ENCODE peak calls at places on chromosome 22, in nine cellular contexts. One of them, this sample, is unnamed.

GRCh38 chr22:30167327-30167726 is 79.2 kb downstream of the LIF start:
- DNase-seq in stimulated activated CD8-positive, alpha-beta memory T cell treated with anti-CD3 and anti-CD28 coated beads, Interleukin-2, amount 100 ng/mL, for 1 hour: no peak
- DNase-seq in NCI-H1417: no peak
- DNase-seq in effector memory CD8-positive, alpha-beta T cell: no peak
- DNase-seq in C1 segment of cervical spinal cord: no peak
- DNase-seq in NCI-H2227 treated with DMSO at 0.1 percent for 48 hours: no peak
- DNase-seq in germinal center: no peak
- DNase-seq in activated CD4-positive, alpha-beta memory T cell treated with anti-CD3 and anti-CD28 coated beads, Interleukin-2, amount 10 ng/mL, durations not matched to agents 7 days and 5 days: no peak
- DNase-seq in fibroblast of lung: no peak
- DNase-seq in this sample: no peak

GRCh38 chr22:31106651-31107205 is 640 bp downstream of the SELENOM start:
- DNase-seq in NCI-H2227 treated with DMSO at 0.1 percent for 48 hours: no peak
- DNase-seq in fibroblast of lung: peak
- DNase-seq in C1 segment of cervical spinal cord: no peak
- DNase-seq in stimulated activated CD8-positive, alpha-beta memory T cell treated with anti-CD3 and anti-CD28 coated beads, Interleukin-2, amount 100 ng/mL, for 1 hour: no peak
- DNase-seq in germinal center: no peak
- DNase-seq in effector memory CD8-positive, alpha-beta T cell: no peak
- DNase-seq in NCI-H1417: no peak
- DNase-seq in activated CD4-positive, alpha-beta memory T cell treated with anti-CD3 and anti-CD28 coated beads, Interleukin-2, amount 10 ng/mL, durations not matched to agents 7 days and 5 days: no peak
- DNase-seq in this sample: no peak

GRCh38 chr22:44451016-44451415 is 47.0 kb downstream of the RTL6 start:
- DNase-seq in activated CD4-positive, alpha-beta memory T cell treated with anti-CD3 and anti-CD28 coated beads, Interleukin-2, amount 10 ng/mL, durations not matched to agents 7 days and 5 days: no peak
- DNase-seq in NCI-H1417: no peak
- DNase-seq in germinal center: no peak
- DNase-seq in stimulated activated CD8-positive, alpha-beta memory T cell treated with anti-CD3 and anti-CD28 coated beads, Interleukin-2, amount 100 ng/mL, for 1 hour: no peak
- DNase-seq in NCI-H2227 treated with DMSO at 0.1 percent for 48 hours: no peak
- DNase-seq in fibroblast of lung: no peak
- DNase-seq in C1 segment of cervical spinal cord: no peak
- DNase-seq in effector memory CD8-positive, alpha-beta T cell: no peak
- DNase-seq in this sample: no peak

GRCh38 chr22:25482868-25483639 is 81.4 kb upstream of the GRK3 start:
- DNase-seq in NCI-H2227 treated with DMSO at 0.1 percent for 48 hours: no peak
- DNase-seq in stimulated activated CD8-positive, alpha-beta memory T cell treated with anti-CD3 and anti-CD28 coated beads, Interleukin-2, amount 100 ng/mL, for 1 hour: no peak
- DNase-seq in C1 segment of cervical spinal cord: no peak
- DNase-seq in germinal center: no peak
- DNase-seq in effector memory CD8-positive, alpha-beta T cell: no peak
- DNase-seq in activated CD4-positive, alpha-beta memory T cell treated with anti-CD3 and anti-CD28 coated beads, Interleukin-2, amount 10 ng/mL, durations not matched to agents 7 days and 5 days: no peak
- DNase-seq in fibroblast of lung: no peak
- DNase-seq in NCI-H1417: peak
- DNase-seq in this sample: no peak

GRCh38 chr22:44549021-44549420 is 51.0 kb upstream of the RTL6 start:
- DNase-seq in NCI-H1417: no peak
- DNase-seq in stimulated activated CD8-positive, alpha-beta memory T cell treated with anti-CD3 and anti-CD28 coated beads, Interleukin-2, amount 100 ng/mL, for 1 hour: no peak
- DNase-seq in NCI-H2227 treated with DMSO at 0.1 percent for 48 hours: no peak
- DNase-seq in effector memory CD8-positive, alpha-beta T cell: no peak
- DNase-seq in activated CD4-positive, alpha-beta memory T cell treated with anti-CD3 and anti-CD28 coated beads, Interleukin-2, amount 10 ng/mL, durations not matched to agents 7 days and 5 days: no peak
- DNase-seq in germinal center: no peak
- DNase-seq in fibroblast of lung: no peak
- DNase-seq in C1 segment of cervical spinal cord: no peak
- DNase-seq in this sample: no peak

GRCh38 chr22:19802881-19803735 is 42.5 kb downstream of the TBX1 start:
- DNase-seq in fibroblast of lung: no peak
- DNase-seq in germinal center: no peak
- DNase-seq in NCI-H2227 treated with DMSO at 0.1 percent for 48 hours: no peak
- DNase-seq in NCI-H1417: no peak
- DNase-seq in C1 segment of cervical spinal cord: no peak
- DNase-seq in activated CD4-positive, alpha-beta memory T cell treated with anti-CD3 and anti-CD28 coated beads, Interleukin-2, amount 10 ng/mL, durations not matched to agents 7 days and 5 days: no peak
- DNase-seq in stimulated activated CD8-positive, alpha-beta memory T cell treated with anti-CD3 and anti-CD28 coated beads, Interleukin-2, amount 100 ng/mL, for 1 hour: no peak
- DNase-seq in effector memory CD8-positive, alpha-beta T cell: no peak
- DNase-seq in this sample: no peak

GRCh38 chr22:19554834-19555404 is 30.7 kb upstream of the CLDN5 start:
- DNase-seq in germinal center: no peak
- DNase-seq in fibroblast of lung: peak
- DNase-seq in C1 segment of cervical spinal cord: no peak
- DNase-seq in activated CD4-positive, alpha-beta memory T cell treated with anti-CD3 and anti-CD28 coated beads, Interleukin-2, amount 10 ng/mL, durations not matched to agents 7 days and 5 days: no peak
- DNase-seq in stimulated activated CD8-positive, alpha-beta memory T cell treated with anti-CD3 and anti-CD28 coated beads, Interleukin-2, amount 100 ng/mL, for 1 hour: no peak
- DNase-seq in effector memory CD8-positive, alpha-beta T cell: no peak
- DNase-seq in NCI-H1417: no peak
- DNase-seq in NCI-H2227 treated with DMSO at 0.1 percent for 48 hours: no peak
- DNase-seq in this sample: no peak

GRCh38 chr22:36328635-36329216 is 59.0 kb downstream of the MYH9 start:
- DNase-seq in NCI-H2227 treated with DMSO at 0.1 percent for 48 hours: no peak
- DNase-seq in NCI-H1417: no peak
- DNase-seq in germinal center: peak
- DNase-seq in activated CD4-positive, alpha-beta memory T cell treated with anti-CD3 and anti-CD28 coated beads, Interleukin-2, amount 10 ng/mL, durations not matched to agents 7 days and 5 days: peak
- DNase-seq in C1 segment of cervical spinal cord: no peak
- DNase-seq in effector memory CD8-positive, alpha-beta T cell: no peak
- DNase-seq in fibroblast of lung: peak
- DNase-seq in stimulated activated CD8-positive, alpha-beta memory T cell treated with anti-CD3 and anti-CD28 coated beads, Interleukin-2, amount 100 ng/mL, for 1 hour: no peak
- DNase-seq in this sample: no peak

GRCh38 chr22:38523479-38523878 is 17.4 kb upstream of the DDX17 start:
- DNase-seq in fibroblast of lung: no peak
- DNase-seq in activated CD4-positive, alpha-beta memory T cell treated with anti-CD3 and anti-CD28 coated beads, Interleukin-2, amount 10 ng/mL, durations not matched to agents 7 days and 5 days: no peak
- DNase-seq in effector memory CD8-positive, alpha-beta T cell: no peak
- DNase-seq in NCI-H1417: no peak
- DNase-seq in C1 segment of cervical spinal cord: no peak
- DNase-seq in NCI-H2227 treated with DMSO at 0.1 percent for 48 hours: no peak
- DNase-seq in germinal center: no peak
- DNase-seq in stimulated activated CD8-positive, alpha-beta memory T cell treated with anti-CD3 and anti-CD28 coated beads, Interleukin-2, amount 100 ng/mL, for 1 hour: no peak
- DNase-seq in this sample: no peak

GRCh38 chr22:26066534-26066933 is 102.7 kb upstream of the SEZ6L start:
- DNase-seq in NCI-H1417: peak
- DNase-seq in germinal center: no peak
- DNase-seq in effector memory CD8-positive, alpha-beta T cell: no peak
- DNase-seq in C1 segment of cervical spinal cord: no peak
- DNase-seq in fibroblast of lung: no peak
- DNase-seq in activated CD4-positive, alpha-beta memory T cell treated with anti-CD3 and anti-CD28 coated beads, Interleukin-2, amount 10 ng/mL, durations not matched to agents 7 days and 5 days: no peak
- DNase-seq in NCI-H2227 treated with DMSO at 0.1 percent for 48 hours: peak
- DNase-seq in stimulated activated CD8-positive, alpha-beta memory T cell treated with anti-CD3 and anti-CD28 coated beads, Interleukin-2, amount 100 ng/mL, for 1 hour: no peak
- DNase-seq in this sample: no peak

GRCh38 chr22:39292561-39293074 is 26.8 kb downstream of the RPL3 start:
- DNase-seq in germinal center: no peak
- DNase-seq in fibroblast of lung: peak
- DNase-seq in NCI-H2227 treated with DMSO at 0.1 percent for 48 hours: no peak
- DNase-seq in C1 segment of cervical spinal cord: peak
- DNase-seq in activated CD4-positive, alpha-beta memory T cell treated with anti-CD3 and anti-CD28 coated beads, Interleukin-2, amount 10 ng/mL, durations not matched to agents 7 days and 5 days: no peak
- DNase-seq in stimulated activated CD8-positive, alpha-beta memory T cell treated with anti-CD3 and anti-CD28 coated beads, Interleukin-2, amount 100 ng/mL, for 1 hour: no peak
- DNase-seq in effector memory CD8-positive, alpha-beta T cell: no peak
- DNase-seq in NCI-H1417: peak
- DNase-seq in this sample: no peak

GRCh38 chr22:36701941-36702640 is 1.5 kb downstream of the CACNG2 start:
- DNase-seq in activated CD4-positive, alpha-beta memory T cell treated with anti-CD3 and anti-CD28 coated beads, Interleukin-2, amount 10 ng/mL, durations not matched to agents 7 days and 5 days: no peak
- DNase-seq in fibroblast of lung: no peak
- DNase-seq in effector memory CD8-positive, alpha-beta T cell: no peak
- DNase-seq in NCI-H1417: peak
- DNase-seq in NCI-H2227 treated with DMSO at 0.1 percent for 48 hours: no peak
- DNase-seq in germinal center: no peak
- DNase-seq in C1 segment of cervical spinal cord: no peak
- DNase-seq in stimulated activated CD8-positive, alpha-beta memory T cell treated with anti-CD3 and anti-CD28 coated beads, Interleukin-2, amount 100 ng/mL, for 1 hour: no peak
- DNase-seq in this sample: no peak

GRCh38 chr22:28976588-28976987 is 85.0 kb downstream of the C22orf31 start:
- DNase-seq in C1 segment of cervical spinal cord: no peak
- DNase-seq in NCI-H1417: no peak
- DNase-seq in activated CD4-positive, alpha-beta memory T cell treated with anti-CD3 and anti-CD28 coated beads, Interleukin-2, amount 10 ng/mL, durations not matched to agents 7 days and 5 days: no peak
- DNase-seq in germinal center: no peak
- DNase-seq in NCI-H2227 treated with DMSO at 0.1 percent for 48 hours: no peak
- DNase-seq in effector memory CD8-positive, alpha-beta T cell: no peak
- DNase-seq in stimulated activated CD8-positive, alpha-beta memory T cell treated with anti-CD3 and anti-CD28 coated beads, Interleukin-2, amount 100 ng/mL, for 1 hour: no peak
- DNase-seq in fibroblast of lung: peak
- DNase-seq in this sample: no peak

GRCh38 chr22:39908737-39909136 is 7.9 kb downstream of the GRAP2 start:
- DNase-seq in NCI-H1417: no peak
- DNase-seq in activated CD4-positive, alpha-beta memory T cell treated with anti-CD3 and anti-CD28 coated beads, Interleukin-2, amount 10 ng/mL, durations not matched to agents 7 days and 5 days: peak
- DNase-seq in fibroblast of lung: peak
- DNase-seq in germinal center: no peak
- DNase-seq in effector memory CD8-positive, alpha-beta T cell: no peak
- DNase-seq in C1 segment of cervical spinal cord: peak
- DNase-seq in stimulated activated CD8-positive, alpha-beta memory T cell treated with anti-CD3 and anti-CD28 coated beads, Interleukin-2, amount 100 ng/mL, for 1 hour: no peak
- DNase-seq in NCI-H2227 treated with DMSO at 0.1 percent for 48 hours: no peak
- DNase-seq in this sample: no peak

GRCh38 chr22:21593406-21594232 is 26.1 kb downstream of the UBE2L3 start:
- DNase-seq in C1 segment of cervical spinal cord: no peak
- DNase-seq in NCI-H1417: no peak
- DNase-seq in NCI-H2227 treated with DMSO at 0.1 percent for 48 hours: no peak
- DNase-seq in activated CD4-positive, alpha-beta memory T cell treated with anti-CD3 and anti-CD28 coated beads, Interleukin-2, amount 10 ng/mL, durations not matched to agents 7 days and 5 days: no peak
- DNase-seq in fibroblast of lung: no peak
- DNase-seq in stimulated activated CD8-positive, alpha-beta memory T cell treated with anti-CD3 and anti-CD28 coated beads, Interleukin-2, amount 100 ng/mL, for 1 hour: no peak
- DNase-seq in effector memory CD8-positive, alpha-beta T cell: no peak
- DNase-seq in germinal center: no peak
- DNase-seq in this sample: no peak

GRCh38 chr22:20998411-20999336 is 3.2 kb downstream of the THAP7 start:
- DNase-seq in fibroblast of lung: peak
- DNase-seq in effector memory CD8-positive, alpha-beta T cell: no peak
- DNase-seq in activated CD4-positive, alpha-beta memory T cell treated with anti-CD3 and anti-CD28 coated beads, Interleukin-2, amount 10 ng/mL, durations not matched to agents 7 days and 5 days: no peak
- DNase-seq in NCI-H1417: peak
- DNase-seq in C1 segment of cervical spinal cord: no peak
- DNase-seq in germinal center: no peak
- DNase-seq in stimulated activated CD8-positive, alpha-beta memory T cell treated with anti-CD3 and anti-CD28 coated beads, Interleukin-2, amount 100 ng/mL, for 1 hour: no peak
- DNase-seq in NCI-H2227 treated with DMSO at 0.1 percent for 48 hours: no peak
- DNase-seq in this sample: no peak

GRCh38 chr22:46636221-46637002 is 16.2 kb downstream of the GRAMD4 start:
- DNase-seq in fibroblast of lung: no peak
- DNase-seq in NCI-H1417: no peak
- DNase-seq in C1 segment of cervical spinal cord: no peak
- DNase-seq in effector memory CD8-positive, alpha-beta T cell: no peak
- DNase-seq in stimulated activated CD8-positive, alpha-beta memory T cell treated with anti-CD3 and anti-CD28 coated beads, Interleukin-2, amount 100 ng/mL, for 1 hour: no peak
- DNase-seq in NCI-H2227 treated with DMSO at 0.1 percent for 48 hours: no peak
- DNase-seq in germinal center: no peak
- DNase-seq in activated CD4-positive, alpha-beta memory T cell treated with anti-CD3 and anti-CD28 coated beads, Interleukin-2, amount 10 ng/mL, durations not matched to agents 7 days and 5 days: no peak
- DNase-seq in this sample: no peak

GRCh38 chr22:19896665-19897355 is 42.1 kb upstream of the GNB1L start:
- DNase-seq in NCI-H2227 treated with DMSO at 0.1 percent for 48 hours: no peak
- DNase-seq in NCI-H1417: no peak
- DNase-seq in activated CD4-positive, alpha-beta memory T cell treated with anti-CD3 and anti-CD28 coated beads, Interleukin-2, amount 10 ng/mL, durations not matched to agents 7 days and 5 days: no peak
- DNase-seq in effector memory CD8-positive, alpha-beta T cell: no peak
- DNase-seq in stimulated activated CD8-positive, alpha-beta memory T cell treated with anti-CD3 and anti-CD28 coated beads, Interleukin-2, amount 100 ng/mL, for 1 hour: no peak
- DNase-seq in germinal center: peak
- DNase-seq in fibroblast of lung: no peak
- DNase-seq in C1 segment of cervical spinal cord: no peak
- DNase-seq in this sample: no peak

GRCh38 chr22:30701872-30702271 is 7.2 kb downstream of the OSBP2 start:
- DNase-seq in fibroblast of lung: peak
- DNase-seq in NCI-H2227 treated with DMSO at 0.1 percent for 48 hours: no peak
- DNase-seq in germinal center: no peak
- DNase-seq in NCI-H1417: no peak
- DNase-seq in stimulated activated CD8-positive, alpha-beta memory T cell treated with anti-CD3 and anti-CD28 coated beads, Interleukin-2, amount 100 ng/mL, for 1 hour: no peak
- DNase-seq in effector memory CD8-positive, alpha-beta T cell: no peak
- DNase-seq in activated CD4-positive, alpha-beta memory T cell treated with anti-CD3 and anti-CD28 coated beads, Interleukin-2, amount 10 ng/mL, durations not matched to agents 7 days and 5 days: no peak
- DNase-seq in C1 segment of cervical spinal cord: no peak
- DNase-seq in this sample: no peak

GRCh38 chr22:23401910-23402274 is 178.2 kb downstream of the IGLL1 start:
- DNase-seq in NCI-H1417: no peak
- DNase-seq in stimulated activated CD8-positive, alpha-beta memory T cell treated with anti-CD3 and anti-CD28 coated beads, Interleukin-2, amount 100 ng/mL, for 1 hour: no peak
- DNase-seq in germinal center: no peak
- DNase-seq in C1 segment of cervical spinal cord: no peak
- DNase-seq in NCI-H2227 treated with DMSO at 0.1 percent for 48 hours: no peak
- DNase-seq in effector memory CD8-positive, alpha-beta T cell: no peak
- DNase-seq in fibroblast of lung: no peak
- DNase-seq in activated CD4-positive, alpha-beta memory T cell treated with anti-CD3 and anti-CD28 coated beads, Interleukin-2, amount 10 ng/mL, durations not matched to agents 7 days and 5 days: no peak
- DNase-seq in this sample: no peak

GRCh38 chr22:41762980-41763779 is 37.3 kb upstream of the CCDC134 start:
- DNase-seq in NCI-H2227 treated with DMSO at 0.1 percent for 48 hours: peak
- DNase-seq in C1 segment of cervical spinal cord: no peak
- DNase-seq in NCI-H1417: peak
- DNase-seq in effector memory CD8-positive, alpha-beta T cell: peak
- DNase-seq in germinal center: peak
- DNase-seq in activated CD4-positive, alpha-beta memory T cell treated with anti-CD3 and anti-CD28 coated beads, Interleukin-2, amount 10 ng/mL, durations not matched to agents 7 days and 5 days: peak
- DNase-seq in stimulated activated CD8-positive, alpha-beta memory T cell treated with anti-CD3 and anti-CD28 coated beads, Interleukin-2, amount 100 ng/mL, for 1 hour: no peak
- DNase-seq in fibroblast of lung: no peak
- DNase-seq in this sample: no peak

GRCh38 chr22:49972163-49973017 is 11.8 kb downstream of the PIM3 start:
- DNase-seq in stimulated activated CD8-positive, alpha-beta memory T cell treated with anti-CD3 and anti-CD28 coated beads, Interleukin-2, amount 100 ng/mL, for 1 hour: no peak
- DNase-seq in C1 segment of cervical spinal cord: no peak
- DNase-seq in effector memory CD8-positive, alpha-beta T cell: no peak
- DNase-seq in fibroblast of lung: no peak
- DNase-seq in NCI-H1417: no peak
- DNase-seq in activated CD4-positive, alpha-beta memory T cell treated with anti-CD3 and anti-CD28 coated beads, Interleukin-2, amount 10 ng/mL, durations not matched to agents 7 days and 5 days: peak
- DNase-seq in NCI-H2227 treated with DMSO at 0.1 percent for 48 hours: no peak
- DNase-seq in germinal center: no peak
- DNase-seq in this sample: no peak

This sample was measured in activated T-cell treated with anti-CD3 and anti-CD28 coated beads for 48 hours.